ENCODE peak calls at places on chromosomes 11 and 22, in six cellular contexts. One of them, this sample, is unnamed. For H3K4me1, the result is how much of the 10 kb centered on the place peaks cover.

GRCh38 chr11:102390667-102391449 is 43.8 kb downstream of the BIRC2 start:
- DNase-seq in neural progenitor cell: peak
- DNase-seq in GM23338: peak
- DNase-seq in IMR-90: peak
- DNase-seq in CD4-positive, CD25-positive, alpha-beta regulatory T cell: peak
- DNase-seq in colonic mucosa: peak
- DNase-seq in this sample: peak

GRCh38 chr22:28414017-28414416 is 265.6 kb downstream of the TTC28 start:
- DNase-seq in neural progenitor cell: no peak
- DNase-seq in IMR-90: peak
- DNase-seq in colonic mucosa: no peak
- DNase-seq in CD4-positive, CD25-positive, alpha-beta regulatory T cell: no peak
- DNase-seq in GM23338: no peak
- DNase-seq in this sample: no peak

GRCh38 chr11:76667856-76668255 is 2.7 kb downstream of the LRRC32 start:
- DNase-seq in IMR-90: no peak
- DNase-seq in GM23338: no peak
- DNase-seq in CD4-positive, CD25-positive, alpha-beta regulatory T cell: no peak
- DNase-seq in neural progenitor cell: no peak
- DNase-seq in colonic mucosa: no peak
- DNase-seq in this sample: no peak

GRCh38 chr11:130103296-130103814 is 33.7 kb downstream of the APLP2 start:
- DNase-seq in neural progenitor cell: no peak
- DNase-seq in GM23338: no peak
- DNase-seq in IMR-90: peak
- DNase-seq in colonic mucosa: no peak
- DNase-seq in CD4-positive, CD25-positive, alpha-beta regulatory T cell: no peak
- DNase-seq in this sample: no peak

GRCh38 chr11:12281571-12282478 is 95.5 kb upstream of the PARVA start:
- DNase-seq in neural progenitor cell: peak
- DNase-seq in CD4-positive, CD25-positive, alpha-beta regulatory T cell: peak
- DNase-seq in IMR-90: peak
- DNase-seq in colonic mucosa: peak
- DNase-seq in GM23338: peak
- DNase-seq in this sample: peak

GRCh38 chr11:16933756-16934603 is 80.2 kb downstream of the PLEKHA7 start:
- DNase-seq in neural progenitor cell: no peak
- DNase-seq in colonic mucosa: no peak
- DNase-seq in CD4-positive, CD25-positive, alpha-beta regulatory T cell: no peak
- DNase-seq in GM23338: no peak
- DNase-seq in IMR-90: no peak
- DNase-seq in this sample: no peak

GRCh38 chr11:45652781-45653180 is 12.6 kb downstream of the CHST1 start:
- DNase-seq in colonic mucosa: peak
- DNase-seq in IMR-90: peak
- DNase-seq in GM23338: no peak
- DNase-seq in CD4-positive, CD25-positive, alpha-beta regulatory T cell: no peak
- DNase-seq in neural progenitor cell: peak
- DNase-seq in this sample: no peak

GRCh38 chr11:11580831-11581492 is 40.8 kb downstream of the GALNT18 start:
- DNase-seq in GM23338: no peak
- DNase-seq in IMR-90: no peak
- DNase-seq in neural progenitor cell: no peak
- DNase-seq in CD4-positive, CD25-positive, alpha-beta regulatory T cell: no peak
- DNase-seq in colonic mucosa: no peak
- DNase-seq in this sample: no peak

GRCh38 chr11:116472661-116473060 is 300.1 kb downstream of the BUD13 start:
- DNase-seq in neural progenitor cell: no peak
- DNase-seq in colonic mucosa: no peak
- DNase-seq in GM23338: no peak
- DNase-seq in IMR-90: no peak
- DNase-seq in CD4-positive, CD25-positive, alpha-beta regulatory T cell: no peak
- DNase-seq in this sample: no peak

GRCh38 chr11:44024977-44025376 is 22.8 kb upstream of the ACCSL start:
- DNase-seq in IMR-90: no peak
- DNase-seq in colonic mucosa: no peak
- DNase-seq in GM23338: no peak
- DNase-seq in CD4-positive, CD25-positive, alpha-beta regulatory T cell: no peak
- DNase-seq in neural progenitor cell: no peak
- DNase-seq in this sample: no peak

GRCh38 chr11:81005595-81005994 is 1564.8 kb upstream of the TENM4 start:
- DNase-seq in CD4-positive, CD25-positive, alpha-beta regulatory T cell: no peak
- DNase-seq in IMR-90: peak
- DNase-seq in colonic mucosa: no peak
- DNase-seq in neural progenitor cell: no peak
- DNase-seq in GM23338: no peak
- DNase-seq in this sample: no peak

GRCh38 chr11:19703211-19703610 is 9.4 kb upstream of the NAV2 start:
- DNase-seq in colonic mucosa: no peak
- DNase-seq in GM23338: no peak
- DNase-seq in neural progenitor cell: no peak
- DNase-seq in IMR-90: peak
- DNase-seq in CD4-positive, CD25-positive, alpha-beta regulatory T cell: no peak
- DNase-seq in this sample: no peak

GRCh38 chr11:69744435-69744834 is 30.7 kb downstream of the FGF4 start:
- DNase-seq in neural progenitor cell: no peak
- DNase-seq in GM23338: peak
- DNase-seq in CD4-positive, CD25-positive, alpha-beta regulatory T cell: no peak
- DNase-seq in IMR-90: peak
- DNase-seq in colonic mucosa: no peak
- DNase-seq in this sample: no peak

GRCh38 chr11:57224537-57224936 is 12.5 kb downstream of the APLNR start:
- DNase-seq in CD4-positive, CD25-positive, alpha-beta regulatory T cell: no peak
- DNase-seq in neural progenitor cell: no peak
- DNase-seq in colonic mucosa: no peak
- DNase-seq in IMR-90: peak
- DNase-seq in GM23338: no peak
- DNase-seq in this sample: no peak

GRCh38 chr11:113385749-113386148 is 1.8 kb upstream of the ANKK1 start:
- DNase-seq in CD4-positive, CD25-positive, alpha-beta regulatory T cell: no peak
- DNase-seq in GM23338: no peak
- DNase-seq in neural progenitor cell: no peak
- DNase-seq in colonic mucosa: no peak
- DNase-seq in IMR-90: no peak
- DNase-seq in this sample: no peak

GRCh38 chr22:43944670-43945430 is 10.4 kb upstream of the SAMM50 start:
- DNase-seq in IMR-90: no peak
- DNase-seq in CD4-positive, CD25-positive, alpha-beta regulatory T cell: no peak
- DNase-seq in neural progenitor cell: no peak
- DNase-seq in GM23338: no peak
- DNase-seq in colonic mucosa: no peak
- DNase-seq in this sample: no peak

GRCh38 chr11:57493507-57494503 is 21.7 kb downstream of the SLC43A1 start:
- DNase-seq in IMR-90: peak
- DNase-seq in CD4-positive, CD25-positive, alpha-beta regulatory T cell: peak
- DNase-seq in neural progenitor cell: peak
- DNase-seq in colonic mucosa: peak
- DNase-seq in GM23338: peak
- DNase-seq in this sample: peak

GRCh38 chr11:112289588-112290461 is 29.2 kb upstream of the PLET1 start:
- DNase-seq in GM23338: peak
- DNase-seq in IMR-90: peak
- DNase-seq in colonic mucosa: peak
- DNase-seq in neural progenitor cell: peak
- DNase-seq in CD4-positive, CD25-positive, alpha-beta regulatory T cell: peak
- DNase-seq in this sample: peak

GRCh38 chr11:104462346-104462745 is 298.4 kb upstream of the PDGFD start:
- DNase-seq in neural progenitor cell: no peak
- DNase-seq in IMR-90: peak
- DNase-seq in colonic mucosa: no peak
- DNase-seq in CD4-positive, CD25-positive, alpha-beta regulatory T cell: no peak
- DNase-seq in GM23338: no peak
- DNase-seq in this sample: no peak

GRCh38 chr11:31089117-31089516 is 280.4 kb downstream of the DCDC1 start:
- DNase-seq in colonic mucosa: no peak
- DNase-seq in neural progenitor cell: no peak
- DNase-seq in CD4-positive, CD25-positive, alpha-beta regulatory T cell: no peak
- DNase-seq in GM23338: peak
- DNase-seq in IMR-90: no peak
- DNase-seq in this sample: no peak

GRCh38 chr11:17609536-17610401 is 62.7 kb downstream of the OTOG start:
- DNase-seq in GM23338: no peak
- DNase-seq in CD4-positive, CD25-positive, alpha-beta regulatory T cell: no peak
- DNase-seq in colonic mucosa: peak
- DNase-seq in IMR-90: no peak
- DNase-seq in neural progenitor cell: no peak
- DNase-seq in this sample: no peak

GRCh38 chr11:65431452-65432132 is 9.0 kb downstream of the NEAT1 start:
- DNase-seq in IMR-90: peak
- DNase-seq in neural progenitor cell: no peak
- DNase-seq in CD4-positive, CD25-positive, alpha-beta regulatory T cell: peak
- DNase-seq in GM23338: no peak
- DNase-seq in colonic mucosa: no peak
- DNase-seq in this sample: peak
- H3K4me1 ChIP-seq in IMR-90: under half
- H3K4me1 ChIP-seq in neural progenitor cell: under half
- H3K4me1 ChIP-seq in CD4-positive, CD25-positive, alpha-beta regulatory T cell: half or more
- H3K4me1 ChIP-seq in GM23338: under half
- H3K4me1 ChIP-seq in colonic mucosa: under half
- H3K4me1 ChIP-seq in this sample: half or more

DNA sequence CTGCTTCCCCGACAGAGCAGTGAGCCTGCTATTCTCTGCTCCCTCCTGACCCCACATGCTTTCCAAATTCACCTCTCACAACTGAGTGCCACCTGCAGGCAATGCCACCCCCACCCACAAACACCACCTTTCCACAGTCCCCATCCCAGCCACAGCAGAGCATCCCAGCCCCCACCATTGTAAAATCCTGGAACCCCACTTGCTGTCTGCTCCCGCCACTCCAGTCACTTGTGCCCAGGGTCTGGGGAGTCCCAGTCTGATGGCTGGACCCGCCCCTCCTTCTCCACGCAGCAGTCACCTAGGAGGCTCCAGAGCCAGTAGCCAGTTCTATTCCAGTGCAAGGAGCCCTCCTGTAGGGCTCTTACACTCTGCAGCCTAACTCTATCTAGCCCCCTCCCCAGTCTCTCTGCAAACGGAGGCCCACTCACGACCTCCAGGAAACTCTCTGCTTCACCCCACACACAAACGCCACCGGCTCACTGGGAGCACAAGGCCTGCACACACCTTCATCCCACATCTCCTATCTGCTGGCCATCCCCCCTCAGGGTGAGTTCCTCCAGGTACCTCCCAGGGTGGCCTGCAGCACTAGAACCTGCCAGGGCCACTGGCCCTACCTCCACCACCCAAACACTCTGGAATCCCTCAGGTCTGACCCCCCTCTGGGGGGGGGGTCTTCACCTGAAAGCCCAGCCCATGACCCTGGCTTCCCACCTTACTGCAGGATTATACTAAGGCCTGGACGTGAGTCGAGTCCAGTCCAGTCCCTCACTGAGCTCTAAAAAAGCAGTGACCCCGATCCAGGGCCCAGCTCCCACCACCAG is 1.4 kb downstream of the GNB1L start:
- DNase-seq in GM23338: no peak
- DNase-seq in neural progenitor cell: no peak
- DNase-seq in colonic mucosa: peak
- DNase-seq in IMR-90: no peak
- DNase-seq in CD4-positive, CD25-positive, alpha-beta regulatory T cell: no peak
- DNase-seq in this sample: no peak
- H3K4me1 ChIP-seq in GM23338: under half
- H3K4me1 ChIP-seq in neural progenitor cell: under half
- H3K4me1 ChIP-seq in colonic mucosa: under half
- H3K4me1 ChIP-seq in IMR-90: under half
- H3K4me1 ChIP-seq in CD4-positive, CD25-positive, alpha-beta regulatory T cell: half or more
- H3K4me1 ChIP-seq in this sample: under half

GRCh38 chr22:36773935-36774334 is 2.0 kb downstream of the IFT27 start:
- DNase-seq in IMR-90: peak
- DNase-seq in neural progenitor cell: peak
- DNase-seq in GM23338: peak
- DNase-seq in CD4-positive, CD25-positive, alpha-beta regulatory T cell: peak
- DNase-seq in colonic mucosa: no peak
- DNase-seq in this sample: no peak
- H3K4me1 ChIP-seq in IMR-90: under half
- H3K4me1 ChIP-seq in neural progenitor cell: under half
- H3K4me1 ChIP-seq in GM23338: under half
- H3K4me1 ChIP-seq in CD4-positive, CD25-positive, alpha-beta regulatory T cell: under half
- H3K4me1 ChIP-seq in colonic mucosa: under half
- H3K4me1 ChIP-seq in this sample: under half

GRCh38 chr11:42175203-42175602 is 715.8 kb upstream of the LRRC4C start:
- DNase-seq in IMR-90: no peak
- DNase-seq in neural progenitor cell: no peak
- DNase-seq in GM23338: no peak
- DNase-seq in colonic mucosa: no peak
- DNase-seq in CD4-positive, CD25-positive, alpha-beta regulatory T cell: no peak
- DNase-seq in this sample: no peak

GRCh38 chr11:42179211-42179610 is 719.8 kb upstream of the LRRC4C start:
- DNase-seq in IMR-90: no peak
- DNase-seq in colonic mucosa: no peak
- DNase-seq in neural progenitor cell: no peak
- DNase-seq in GM23338: no peak
- DNase-seq in CD4-positive, CD25-positive, alpha-beta regulatory T cell: no peak
- DNase-seq in this sample: no peak
- H3K4me1 ChIP-seq in IMR-90: under half
- H3K4me1 ChIP-seq in colonic mucosa: under half
- H3K4me1 ChIP-seq in neural progenitor cell: under half
- H3K4me1 ChIP-seq in GM23338: under half
- H3K4me1 ChIP-seq in CD4-positive, CD25-positive, alpha-beta regulatory T cell: under half
- H3K4me1 ChIP-seq in this sample: under half

GRCh38 chr22:26570864-26571525 is 18.9 kb downstream of the TPST2 start:
- DNase-seq in colonic mucosa: no peak
- DNase-seq in neural progenitor cell: no peak
- DNase-seq in GM23338: no peak
- DNase-seq in IMR-90: no peak
- DNase-seq in CD4-positive, CD25-positive, alpha-beta regulatory T cell: no peak
- DNase-seq in this sample: no peak
- H3K4me1 ChIP-seq in colonic mucosa: under half
- H3K4me1 ChIP-seq in neural progenitor cell: under half
- H3K4me1 ChIP-seq in GM23338: half or more
- H3K4me1 ChIP-seq in IMR-90: under half
- H3K4me1 ChIP-seq in CD4-positive, CD25-positive, alpha-beta regulatory T cell: under half
- H3K4me1 ChIP-seq in this sample: under half

DNA sequence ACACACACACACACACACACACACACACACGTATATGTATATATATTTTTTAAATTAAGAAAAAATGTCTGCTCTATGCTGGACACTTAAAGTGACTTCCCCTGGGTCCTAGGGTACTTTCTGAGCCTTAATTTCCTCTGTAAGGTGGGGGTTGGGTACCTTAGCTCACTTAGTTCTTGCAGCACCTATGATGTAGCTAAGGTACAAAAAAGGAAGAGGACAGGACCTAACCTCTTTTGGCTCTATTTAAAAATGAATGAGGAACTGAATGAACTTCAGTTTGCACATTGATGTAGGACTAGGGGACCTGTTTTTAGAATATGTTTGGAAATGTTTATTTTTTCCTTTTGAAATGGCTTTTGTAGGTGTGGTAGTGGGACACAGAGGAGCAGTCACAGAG is 11.1 kb downstream of the SREBF2 start:
- DNase-seq in colonic mucosa: no peak
- DNase-seq in GM23338: no peak
- DNase-seq in neural progenitor cell: no peak
- DNase-seq in CD4-positive, CD25-positive, alpha-beta regulatory T cell: peak
- DNase-seq in IMR-90: no peak
- DNase-seq in this sample: no peak
- H3K4me1 ChIP-seq in colonic mucosa: under half
- H3K4me1 ChIP-seq in GM23338: half or more
- H3K4me1 ChIP-seq in neural progenitor cell: under half
- H3K4me1 ChIP-seq in CD4-positive, CD25-positive, alpha-beta regulatory T cell: under half
- H3K4me1 ChIP-seq in IMR-90: under half
- H3K4me1 ChIP-seq in this sample: under half